ENCODE peak calls at places on chromosomes 3 and 15, in four cellular contexts. U, L, C and O are unnamed samples.

GRCh38 chr15:87129916-87130315 is 1050.2 kb downstream of the AGBL1 start:
- DNase-seq in U (peak), C (no peak), L (no peak), O (no peak)

GRCh38 chr15:99165020-99165790 is 60.3 kb downstream of the SYNM start:
- DNase-seq in C (no peak), L (no peak), U (no peak), O (no peak)

GRCh38 chr15:83436513-83437158 is 10.5 kb upstream of the SH3GL3 start:
- DNase-seq in L (no peak), U (peak), C (peak), O (no peak)

GRCh38 chr3:136802481-136802996 is 16.4 kb upstream of the SLC35G2 start:
- DNase-seq in C (peak), L (no peak), U (peak), O (no peak)

GRCh38 chr3:114789803-114790202 is 357.3 kb downstream of the ZBTB20 start:
- DNase-seq in U (no peak), L (no peak), C (no peak), O (no peak)

GRCh38 chr15:74322558-74323180 is 44.8 kb downstream of the CYP11A1 start:
- DNase-seq in U (peak), C (peak), L (peak), O (peak)

GRCh38 chr3:170356596-170357175 is 829 bp upstream of the SKIL start:
- DNase-seq in C (peak), L (peak), U (peak), O (peak)

GRCh38 chr15:39403674-39404117 is 177.2 kb upstream of the THBS1 start:
- DNase-seq in C (peak), U (peak), L (no peak), O (no peak)

GRCh38 chr3:101941253-101942039 is 92.1 kb downstream of the NFKBIZ start:
- DNase-seq in L (no peak), U (peak), C (peak), O (no peak)

GRCh38 chr3:111253733-111254132 is 182.1 kb downstream of the NECTIN3 start:
- DNase-seq in C (no peak), L (no peak), U (no peak), O (no peak)

GRCh38 chr3:181252626-181253025 is 263.1 kb upstream of the DNAJC19 start:
- DNase-seq in L (no peak), U (no peak), C (no peak), O (no peak)

GRCh38 chr3:126160243-126161210 is 19.9 kb downstream of the ALDH1L1 start:
- DNase-seq in L (no peak), C (no peak), U (no peak), O (no peak)

GRCh38 chr3:165753560-165753959 is 83.7 kb downstream of the BCHE start:
- DNase-seq in L (no peak), U (peak), C (peak), O (no peak)

GRCh38 chr3:5285439-5285838 is 97.9 kb downstream of the EDEM1 start:
- DNase-seq in U (no peak), L (no peak), C (no peak), O (no peak)

GRCh38 chr3:129592362-129593150 is 13.9 kb downstream of the PLXND1 start:
- DNase-seq in U (no peak), C (peak), L (peak), O (no peak)

GRCh38 chr3:107999215-107999775 is 91.5 kb downstream of the CD47 start:
- DNase-seq in L (no peak), C (peak), U (peak), O (no peak)

GRCh38 chr15:42939841-42940240 is 19.3 kb upstream of the TTBK2 start:
- DNase-seq in L (no peak), U (no peak), C (no peak), O (no peak)

GRCh38 chr15:31298707-31299172 is 27.9 kb upstream of the KLF13 start:
- DNase-seq in U (no peak), L (no peak), C (no peak), O (no peak)

GRCh38 chr3:170734737-170735070 is 135.3 kb downstream of the RPL22L1 start:
- DNase-seq in C (no peak), U (no peak), L (no peak), O (no peak)

GRCh38 chr15:91670108-91670507 is 183.4 kb upstream of the SLCO3A1 start:
- DNase-seq in C (no peak), L (no peak), U (no peak), O (no peak)

GRCh38 chr3:47781326-47781684 is 388 bp downstream of the SMARCC1 start:
- DNase-seq in C (peak), L (peak), U (no peak), O (peak)

GRCh38 chr3:63323766-63324165 is 45.7 kb downstream of the SYNPR start:
- DNase-seq in L (no peak), U (no peak), C (no peak), O (no peak)

GRCh38 chr3:31242026-31242455 is 290.7 kb upstream of the STT3B start:
- DNase-seq in C (no peak), L (no peak), U (no peak), O (no peak)

GRCh38 chr15:83871808-83872559 is 218.1 kb downstream of the ADAMTSL3 start:
- DNase-seq in C (peak), U (peak), L (no peak), O (peak)

DNA sequence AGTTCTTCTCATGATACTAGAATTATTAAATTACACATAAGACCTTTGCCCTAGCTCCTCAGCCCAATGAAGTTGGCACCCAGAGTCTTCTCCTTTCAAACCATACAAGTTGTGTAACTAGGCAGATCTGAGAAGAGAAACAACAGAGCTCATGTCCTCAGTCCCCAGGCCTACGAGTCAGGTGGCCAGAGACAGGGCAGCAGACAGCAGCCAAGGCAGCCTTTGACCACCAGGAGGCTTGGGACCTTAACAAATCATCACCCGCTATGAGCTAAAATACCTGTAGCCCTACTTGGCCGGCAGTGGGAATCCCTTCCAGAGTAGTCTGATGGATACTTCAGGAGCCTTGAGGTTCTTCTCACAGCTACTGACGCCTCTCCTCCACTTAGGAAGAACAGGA is 18.3 kb downstream of the STIMATE start:
- DNase-seq in U (no peak), L (no peak), C (no peak), O (no peak)
- TF ChIP-seq CTCF in U (no peak), L (no peak), C (peak), O (no peak)

GRCh38 chr15:28017423-28017924 is 81.6 kb downstream of the OCA2 start:
- DNase-seq in U (peak), L (no peak), C (no peak), O (no peak)
- TF ChIP-seq CTCF in U (no peak), L (no peak), C (no peak), O (no peak)

DNA sequence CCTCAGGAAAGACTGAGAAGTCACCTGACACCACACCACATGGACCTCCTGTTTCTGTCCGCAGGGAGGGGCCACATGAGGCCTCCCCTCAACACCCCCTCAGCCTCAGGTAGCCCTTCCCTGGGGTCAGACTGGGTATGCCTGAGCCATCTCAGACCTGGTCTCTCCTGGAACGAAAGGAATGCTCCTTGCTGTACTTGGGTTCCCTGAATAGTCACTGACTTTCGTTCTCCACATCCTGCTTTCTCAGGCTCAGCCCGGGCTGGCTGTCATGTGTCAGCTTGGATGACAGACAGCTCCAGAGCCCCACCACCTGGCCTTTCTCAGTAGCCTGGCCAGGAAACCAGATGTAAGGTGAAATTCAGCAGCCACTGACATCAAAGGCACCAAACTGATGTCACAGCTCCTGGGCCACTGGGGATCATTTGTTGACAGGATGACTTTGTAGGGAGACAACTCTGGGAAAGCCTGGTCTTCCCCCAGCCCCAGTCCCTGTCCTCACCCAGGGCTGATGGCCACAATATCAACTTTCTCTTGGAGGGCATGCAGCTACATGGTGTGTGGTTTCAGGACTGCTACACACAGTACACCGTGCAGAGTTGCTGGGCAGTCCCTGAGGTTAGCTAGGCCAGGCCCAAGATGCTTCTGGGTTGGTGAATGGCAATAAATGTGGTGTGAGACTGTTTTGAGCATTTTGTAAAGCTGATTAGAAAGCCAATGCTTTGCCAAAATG is 141.4 kb upstream of the MRPS22 start:
- DNase-seq in L (no peak), C (no peak), U (peak), O (peak)
- TF ChIP-seq CTCF in L (no peak), C (no peak), U (peak), O (no peak)

DNA sequence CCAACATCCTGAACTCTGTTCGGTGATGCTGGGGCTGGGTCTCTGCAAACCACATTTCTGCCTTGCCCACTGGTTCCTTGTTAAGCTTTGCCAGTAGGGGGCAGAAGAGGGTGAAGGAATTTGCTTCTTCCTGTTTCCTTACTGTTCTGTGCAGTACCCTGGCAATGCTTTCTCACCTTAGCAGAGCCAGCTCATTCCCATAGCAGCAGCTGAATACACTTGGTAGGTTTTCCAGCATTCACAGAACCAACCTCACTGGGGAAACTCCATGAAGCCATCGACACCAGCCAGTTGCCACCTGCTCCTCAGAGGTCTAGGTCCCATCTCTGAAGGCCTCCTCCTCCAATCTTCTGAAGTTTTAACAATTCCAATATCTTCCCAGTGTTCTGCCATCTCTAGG is 308.4 kb downstream of the PDCD6IP start:
- DNase-seq in C (no peak), L (no peak), U (peak), O (peak)
- TF ChIP-seq CTCF in C (peak), L (peak), U (peak), O (peak)

GRCh38 chr3:37974928-37975223 is 15.7 kb upstream of the VILL start:
- DNase-seq in C (no peak), U (no peak), L (no peak), O (no peak)
- TF ChIP-seq CTCF in C (no peak), U (no peak), L (peak), O (no peak)

GRCh38 chr3:124510290-124510689 is 220.0 kb upstream of the UMPS start:
- DNase-seq in L (no peak), U (peak), C (peak), O (no peak)

GRCh38 chr3:124509884-124510283 is 220.4 kb upstream of the UMPS start:
- DNase-seq in U (no peak), C (no peak), L (no peak), O (no peak)

GRCh38 chr3:124514681-124515080 is 215.6 kb upstream of the UMPS start:
- DNase-seq in U (peak), C (no peak), L (no peak), O (no peak)

GRCh38 chr3:124513610-124513997 is 216.6 kb upstream of the UMPS start:
- DNase-seq in U (no peak), C (no peak), L (no peak), O (no peak)

GRCh38 chr3:124512881-124513609 is 217.2 kb upstream of the UMPS start:
- DNase-seq in U (no peak), C (no peak), L (no peak), O (no peak)
- TF ChIP-seq CTCF in U (no peak), C (no peak), L (no peak), O (no peak)

GRCh38 chr3:138401834-138402233 is 32.6 kb upstream of the ESYT3 start:
- DNase-seq in L (no peak), C (no peak), U (no peak), O (no peak)
- TF ChIP-seq CTCF in L (no peak), C (no peak), U (no peak), O (no peak)

GRCh38 chr3:99846472-99846871 is 28.8 kb downstream of the CMSS1 start:
- DNase-seq in U (peak), C (peak), L (no peak), O (no peak)
- TF ChIP-seq CTCF in U (no peak), C (no peak), L (no peak), O (no peak)

GRCh38 chr15:25693321-25694237 is 169.5 kb downstream of the ATP10A start:
- DNase-seq in C (peak), U (no peak), L (no peak), O (no peak)
- TF ChIP-seq CTCF in C (peak), U (no peak), L (peak), O (peak)